ENCODE peak calls at places on chromosomes 11 and 22, in nine cellular contexts. One of them, this sample, is unnamed.

GRCh38 chr11:126528075-126528474 is 172.6 kb downstream of the ST3GAL4 start:
- DNase-seq in small intestine: no peak
- DNase-seq in adrenal gland: no peak
- DNase-seq in A549: no peak
- DNase-seq in foreskin keratinocyte: no peak
- DNase-seq in heart right ventricle: no peak
- DNase-seq in psoas muscle: no peak
- DNase-seq in endodermal cell: no peak
- DNase-seq in right atrium auricular region: no peak
- DNase-seq in this sample: no peak

GRCh38 chr22:20588843-20589581 is 81.6 kb downstream of the MED15 start:
- DNase-seq in foreskin keratinocyte: no peak
- DNase-seq in psoas muscle: no peak
- DNase-seq in endodermal cell: no peak
- DNase-seq in right atrium auricular region: no peak
- DNase-seq in small intestine: no peak
- DNase-seq in A549: no peak
- DNase-seq in heart right ventricle: no peak
- DNase-seq in adrenal gland: no peak
- DNase-seq in this sample: no peak

GRCh38 chr22:31133911-31134310 is 6.4 kb downstream of the PLA2G3 start:
- DNase-seq in foreskin keratinocyte: no peak
- DNase-seq in endodermal cell: no peak
- DNase-seq in psoas muscle: peak; percentile 45
- DNase-seq in A549: no peak
- DNase-seq in adrenal gland: no peak
- DNase-seq in heart right ventricle: no peak
- DNase-seq in right atrium auricular region: no peak
- DNase-seq in small intestine: no peak
- DNase-seq in this sample: peak; percentile 21

GRCh38 chr11:70031631-70032469 is 46.3 kb upstream of the ANO1 start:
- DNase-seq in endodermal cell: peak; percentile 35
- DNase-seq in small intestine: no peak
- DNase-seq in psoas muscle: no peak
- DNase-seq in heart right ventricle: no peak
- DNase-seq in adrenal gland: no peak
- DNase-seq in A549: no peak
- DNase-seq in right atrium auricular region: peak; percentile 28
- DNase-seq in foreskin keratinocyte: no peak
- DNase-seq in this sample: no peak

GRCh38 chr11:72292106-72292790 is 48.3 kb upstream of the PHOX2A start:
- DNase-seq in heart right ventricle: no peak
- DNase-seq in small intestine: no peak
- DNase-seq in right atrium auricular region: no peak
- DNase-seq in endodermal cell: peak; percentile 34
- DNase-seq in A549: no peak
- DNase-seq in foreskin keratinocyte: no peak
- DNase-seq in psoas muscle: no peak
- DNase-seq in adrenal gland: no peak
- DNase-seq in this sample: no peak

GRCh38 chr22:25357056-25357455 is 137.6 kb downstream of the CRYBB2 start:
- DNase-seq in A549: no peak
- DNase-seq in psoas muscle: no peak
- DNase-seq in endodermal cell: no peak
- DNase-seq in small intestine: no peak
- DNase-seq in heart right ventricle: no peak
- DNase-seq in right atrium auricular region: no peak
- DNase-seq in adrenal gland: peak; percentile 5
- DNase-seq in foreskin keratinocyte: no peak
- DNase-seq in this sample: no peak

GRCh38 chr11:540583-541432 is 3.5 kb downstream of the LRRC56 start:
- DNase-seq in A549: no peak
- DNase-seq in foreskin keratinocyte: no peak
- DNase-seq in right atrium auricular region: no peak
- DNase-seq in psoas muscle: no peak
- DNase-seq in heart right ventricle: peak; percentile 7
- DNase-seq in endodermal cell: peak; percentile 49
- DNase-seq in small intestine: no peak
- DNase-seq in adrenal gland: no peak
- DNase-seq in this sample: no peak

GRCh38 chr11:101582242-101583052 is 1.4 kb downstream of the TRPC6 start:
- DNase-seq in endodermal cell: peak; percentile 71
- DNase-seq in right atrium auricular region: no peak
- DNase-seq in small intestine: no peak
- DNase-seq in adrenal gland: no peak
- DNase-seq in psoas muscle: peak; percentile 49
- DNase-seq in heart right ventricle: no peak
- DNase-seq in foreskin keratinocyte: peak; percentile 11
- DNase-seq in A549: peak; percentile 10
- DNase-seq in this sample: no peak

GRCh38 chr11:10900686-10901415 is 43.0 kb upstream of the ZBED5 start:
- DNase-seq in foreskin keratinocyte: no peak
- DNase-seq in small intestine: no peak
- DNase-seq in A549: peak; percentile 39
- DNase-seq in heart right ventricle: no peak
- DNase-seq in psoas muscle: peak; percentile 55
- DNase-seq in endodermal cell: no peak
- DNase-seq in adrenal gland: no peak
- DNase-seq in right atrium auricular region: no peak
- DNase-seq in this sample: no peak

GRCh38 chr11:10899542-10899830 is 41.6 kb upstream of the ZBED5 start:
- DNase-seq in endodermal cell: no peak
- DNase-seq in foreskin keratinocyte: peak; percentile 99
- DNase-seq in right atrium auricular region: no peak
- DNase-seq in heart right ventricle: peak; percentile 57
- DNase-seq in A549: no peak
- DNase-seq in adrenal gland: no peak
- DNase-seq in small intestine: peak; percentile 37
- DNase-seq in psoas muscle: peak; percentile 69
- DNase-seq in this sample: peak; percentile 37

GRCh38 chr11:10898003-10898762 is 40.3 kb upstream of the ZBED5 start:
- DNase-seq in psoas muscle: no peak
- DNase-seq in small intestine: no peak
- DNase-seq in foreskin keratinocyte: no peak
- DNase-seq in endodermal cell: no peak
- DNase-seq in right atrium auricular region: no peak
- DNase-seq in adrenal gland: no peak
- DNase-seq in heart right ventricle: no peak
- DNase-seq in A549: no peak
- DNase-seq in this sample: no peak

GRCh38 chr11:10897150-10897549 is 39.3 kb upstream of the ZBED5 start:
- DNase-seq in endodermal cell: no peak
- DNase-seq in heart right ventricle: no peak
- DNase-seq in small intestine: no peak
- DNase-seq in right atrium auricular region: no peak
- DNase-seq in psoas muscle: no peak
- DNase-seq in adrenal gland: no peak
- DNase-seq in foreskin keratinocyte: no peak
- DNase-seq in A549: no peak
- DNase-seq in this sample: no peak

DNA sequence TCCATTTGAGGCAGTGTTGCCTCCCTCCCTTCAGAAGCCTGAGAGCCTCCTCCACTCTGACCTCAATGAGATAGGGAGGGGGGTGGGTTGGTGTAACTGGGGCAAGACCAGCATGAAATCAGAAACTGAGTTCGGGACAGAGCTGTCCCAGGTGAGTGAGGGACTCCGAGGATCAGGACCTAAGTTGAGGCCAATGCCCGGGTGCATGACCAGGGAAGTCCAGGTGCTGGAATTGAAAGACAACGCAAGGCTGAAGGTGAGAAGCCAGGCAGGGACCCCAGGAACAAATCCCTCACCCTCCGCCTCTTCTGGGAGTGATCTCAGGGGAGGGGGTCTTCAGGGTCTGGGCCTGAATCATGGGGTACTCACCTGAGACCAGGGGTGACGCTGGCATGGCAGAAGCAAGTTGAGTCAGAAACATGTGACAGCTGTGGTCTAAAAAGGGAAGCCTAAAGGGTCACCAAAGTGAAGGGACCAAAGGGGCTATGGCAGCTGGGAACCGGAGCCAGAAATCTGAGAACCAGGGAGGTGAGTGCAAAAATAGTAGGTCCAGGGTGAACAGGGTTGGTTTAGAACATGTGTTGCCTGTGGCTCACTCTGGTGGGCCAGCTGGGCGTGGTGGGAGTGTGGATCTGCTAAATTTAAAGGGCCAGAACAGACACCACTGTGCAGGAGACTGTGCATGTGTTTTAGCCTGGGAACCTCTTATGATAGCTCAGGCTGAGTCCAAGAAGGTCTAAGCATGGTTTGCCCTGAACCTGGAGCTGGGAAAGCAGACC is 41.1 kb upstream of the ZBED5 start:
- DNase-seq in right atrium auricular region: no peak
- DNase-seq in heart right ventricle: peak; percentile 24
- DNase-seq in adrenal gland: no peak
- DNase-seq in foreskin keratinocyte: no peak
- DNase-seq in A549: no peak
- DNase-seq in endodermal cell: no peak
- DNase-seq in small intestine: no peak
- DNase-seq in psoas muscle: peak; percentile 86
- DNase-seq in this sample: peak; percentile 44
- H3K27ac ChIP-seq in right atrium auricular region: peak overlapping the region; percentile 92
- H3K27ac ChIP-seq in heart right ventricle: peak overlapping the region; percentile 91
- H3K27ac ChIP-seq in adrenal gland: peak overlapping the region; percentile 50
- H3K27ac ChIP-seq in foreskin keratinocyte: peak overlapping the region; percentile 99
- H3K27ac ChIP-seq in A549: peak overlapping the region; percentile 87
- H3K27ac ChIP-seq in endodermal cell: no peak overlapping the region
- H3K27ac ChIP-seq in small intestine: peak overlapping the region; percentile 93
- H3K27ac ChIP-seq in psoas muscle: peak overlapping the region; percentile 91
- H3K27ac ChIP-seq in this sample: peak overlapping the region; percentile 98

DNA sequence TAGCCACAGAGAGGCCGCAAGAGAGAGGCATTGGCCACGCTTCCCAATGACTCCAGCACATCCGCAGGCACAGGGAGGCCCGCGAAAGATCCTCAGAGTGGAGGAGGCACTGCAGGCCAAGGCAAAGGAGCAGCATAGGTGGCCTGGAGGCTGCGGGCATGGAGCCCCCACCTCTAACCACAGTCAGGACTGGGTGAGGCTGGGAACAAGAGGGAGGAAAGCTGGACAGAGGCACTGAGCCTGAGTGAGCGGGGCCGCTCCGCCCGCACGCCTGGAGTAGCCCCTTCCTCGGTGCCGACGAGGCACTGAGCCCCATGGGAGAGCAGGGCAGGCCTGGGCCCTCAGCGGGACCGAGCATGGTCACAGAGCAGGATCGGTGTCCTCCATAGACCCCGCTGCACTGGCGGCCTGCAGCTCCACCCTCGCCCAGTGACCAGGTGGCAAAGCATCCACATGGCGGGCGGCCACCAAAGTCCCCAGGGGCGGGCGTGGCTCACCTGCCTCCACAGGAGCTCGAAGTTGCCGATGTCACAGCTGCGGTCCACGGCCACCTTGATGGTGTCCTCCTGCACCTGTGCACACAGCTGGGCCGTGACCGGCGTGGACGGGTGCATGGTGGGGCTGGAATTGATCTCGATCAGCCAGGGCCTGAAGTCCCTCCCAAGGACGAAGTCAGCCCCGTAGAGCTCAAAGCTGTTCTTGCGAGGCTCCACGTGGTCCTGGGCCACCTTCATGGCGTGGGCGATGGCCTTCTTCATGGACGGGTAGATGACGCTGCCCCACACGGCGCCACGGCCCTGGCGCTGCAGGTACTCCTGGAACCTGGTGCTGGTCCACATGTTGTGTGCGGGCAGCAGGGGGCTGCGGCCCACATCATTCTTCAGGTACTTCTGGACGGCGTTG is 18.9 kb upstream of the IL17REL start:
- DNase-seq in heart right ventricle: no peak
- DNase-seq in foreskin keratinocyte: no peak
- DNase-seq in psoas muscle: peak; percentile 53
- DNase-seq in adrenal gland: no peak
- DNase-seq in small intestine: no peak
- DNase-seq in A549: no peak
- DNase-seq in endodermal cell: no peak
- DNase-seq in right atrium auricular region: no peak
- DNase-seq in this sample: no peak
- H3K4me1 ChIP-seq in heart right ventricle: peaks cover 8% of the 10 kb centered on the region
- H3K4me1 ChIP-seq in foreskin keratinocyte: no peaks in the 10 kb centered on the region
- H3K4me1 ChIP-seq in psoas muscle: peaks cover 6% of the 10 kb centered on the region
- H3K4me1 ChIP-seq in adrenal gland: no peaks in the 10 kb centered on the region
- H3K4me1 ChIP-seq in small intestine: no peaks in the 10 kb centered on the region
- H3K4me1 ChIP-seq in A549: peaks cover 6% of the 10 kb centered on the region
- H3K4me1 ChIP-seq in endodermal cell: no peaks in the 10 kb centered on the region
- H3K4me1 ChIP-seq in right atrium auricular region: no peaks in the 10 kb centered on the region
- H3K4me1 ChIP-seq in this sample: peaks cover 13% of the 10 kb centered on the region

GRCh38 chr11:1872267-1872985 is 19.3 kb downstream of the PRR33 start:
- DNase-seq in right atrium auricular region: no peak
- DNase-seq in endodermal cell: no peak
- DNase-seq in psoas muscle: peak; percentile 33
- DNase-seq in foreskin keratinocyte: no peak
- DNase-seq in heart right ventricle: peak; percentile 10
- DNase-seq in adrenal gland: peak; percentile 57
- DNase-seq in small intestine: no peak
- DNase-seq in A549: no peak
- DNase-seq in this sample: no peak
- H3K27ac ChIP-seq in right atrium auricular region: peak overlapping the region; percentile 62
- H3K27ac ChIP-seq in endodermal cell: no peak overlapping the region
- H3K27ac ChIP-seq in psoas muscle: no peak overlapping the region
- H3K27ac ChIP-seq in foreskin keratinocyte: no peak overlapping the region
- H3K27ac ChIP-seq in heart right ventricle: peak overlapping the region; percentile 66
- H3K27ac ChIP-seq in adrenal gland: peak overlapping the region; percentile 64
- H3K27ac ChIP-seq in small intestine: no peak overlapping the region
- H3K27ac ChIP-seq in A549: no peak overlapping the region
- H3K27ac ChIP-seq in this sample: no peak overlapping the region

DNA sequence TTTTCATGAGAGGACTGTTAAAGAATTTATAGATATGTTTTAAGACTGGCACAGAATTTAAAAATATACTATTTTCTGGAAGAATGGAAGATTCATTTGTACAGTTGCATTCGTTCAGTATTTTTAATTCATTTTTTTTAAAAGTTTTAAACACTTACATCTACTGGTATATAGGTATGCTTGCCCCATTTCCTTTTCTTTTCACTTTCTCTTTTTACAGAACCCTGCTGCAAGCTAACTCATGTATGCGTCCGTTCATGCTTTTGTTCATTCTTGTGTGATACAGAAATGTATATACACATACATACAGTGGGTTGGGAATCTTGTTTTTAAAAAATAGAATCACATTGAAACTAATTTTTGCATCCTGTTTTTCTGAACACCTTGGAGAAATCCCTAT is 31.0 kb downstream of the PACS1 start:
- DNase-seq in endodermal cell: no peak
- DNase-seq in heart right ventricle: no peak
- DNase-seq in small intestine: no peak
- DNase-seq in right atrium auricular region: no peak
- DNase-seq in adrenal gland: no peak
- DNase-seq in foreskin keratinocyte: no peak
- DNase-seq in A549: no peak
- DNase-seq in psoas muscle: no peak
- DNase-seq in this sample: no peak
- H3K4me1 ChIP-seq in endodermal cell: no peaks in the 10 kb centered on the region
- H3K4me1 ChIP-seq in heart right ventricle: peaks cover 17% of the 10 kb centered on the region
- H3K4me1 ChIP-seq in small intestine: peaks cover 2% of the 10 kb centered on the region
- H3K4me1 ChIP-seq in right atrium auricular region: no peaks in the 10 kb centered on the region
- H3K4me1 ChIP-seq in adrenal gland: peaks cover 17% of the 10 kb centered on the region
- H3K4me1 ChIP-seq in foreskin keratinocyte: peaks cover 3% of the 10 kb centered on the region
- H3K4me1 ChIP-seq in A549: peaks cover 62% of the 10 kb centered on the region
- H3K4me1 ChIP-seq in psoas muscle: no peaks in the 10 kb centered on the region
- H3K4me1 ChIP-seq in this sample: no peaks in the 10 kb centered on the region